ENCODE peak calls at places on chromosomes 1 and 21, in four cellular contexts. T is left ventricle myocardium inferior; B is K562; E is CD4-positive, alpha-beta T cell. D is an unnamed sample.
A peak's percentile ranks its signal among the peaks of the same experiment; 100 is the strongest.

GRCh38 chr1:228035844-228036243 is 29.0 kb downstream of the WNT3A start:
- DNase-seq in T (no peak), E (no peak), B (no peak), D (no peak)

GRCh38 chr1:23561076-23561812 is 1.9 kb upstream of the ID3 start:
- DNase-seq in E (no peak), B (no peak), T (no peak), D (no peak)

GRCh38 chr1:26388791-26389445 is 16.4 kb upstream of the ZNF683 start:
- DNase-seq in E (no peak), B (no peak), T (no peak), D (no peak)

GRCh38 chr1:208929575-208929974 is 653.9 kb upstream of the CAMK1G start:
- DNase-seq in E (no peak), T (no peak), B (no peak), D (no peak)

GRCh38 chr1:70386121-70386520 is 24.9 kb upstream of the CTH start:
- DNase-seq in E (no peak), T (no peak), B (no peak), D (no peak)

GRCh38 chr1:182568647-182569284 is 20.3 kb downstream of the RNASEL start:
- DNase-seq in T (no peak), B (no peak), E (no peak), D (peak; percentile 74)

GRCh38 chr1:192539450-192540132 is 36.0 kb upstream of the RGS1 start:
- DNase-seq in B (no peak), T (no peak), E (no peak), D (peak; percentile 39)

GRCh38 chr1:51270751-51271150 is 34.7 kb downstream of the RNF11 start:
- DNase-seq in T (no peak), B (no peak), E (no peak), D (no peak)

GRCh38 chr1:235293322-235293942 is 34.5 kb downstream of the ARID4B start:
- DNase-seq in T (no peak), E (no peak), B (no peak), D (no peak)

GRCh38 chr21:46393941-46394818 is 64.5 kb upstream of the DIP2A start:
- DNase-seq in E (no peak), B (no peak), T (no peak), D (no peak)

GRCh38 chr21:46393451-46393940 is 65.2 kb upstream of the DIP2A start:
- DNase-seq in B (peak; percentile 74), E (no peak), T (no peak), D (no peak)

GRCh38 chr21:46391773-46392172 is 66.9 kb upstream of the DIP2A start:
- DNase-seq in B (no peak), T (no peak), E (no peak), D (no peak)

GRCh38 chr21:46394819-46395152 is 63.9 kb upstream of the DIP2A start:
- DNase-seq in B (no peak), T (no peak), E (no peak), D (no peak)

GRCh38 chr21:46392921-46393320 is 65.8 kb upstream of the DIP2A start:
- DNase-seq in E (no peak), B (no peak), T (peak; percentile 46), D (no peak)
- H3K27ac ChIP-seq in E (no peak overlapping the region), B (no peak overlapping the region), T (peak overlapping the region; percentile 19), D (no peak overlapping the region)

GRCh38 chr1:21451981-21452411 is 12.1 kb downstream of the NBPF3 start:
- DNase-seq in T (no peak), E (no peak), B (no peak), D (peak; percentile 30)
- H3K27ac ChIP-seq in T (no peak overlapping the region), E (no peak overlapping the region), B (no peak overlapping the region), D (no peak overlapping the region)

GRCh38 chr1:204083491-204083890 is 10.6 kb downstream of the SOX13 start:
- DNase-seq in T (no peak), B (no peak), E (no peak), D (no peak)

GRCh38 chr1:204081791-204082513 is 9.0 kb downstream of the SOX13 start:
- DNase-seq in T (no peak), E (no peak), B (no peak), D (no peak)

GRCh38 chr1:204079608-204079999 is 6.7 kb downstream of the SOX13 start:
- DNase-seq in E (no peak), B (no peak), T (no peak), D (no peak)

GRCh38 chr1:204080163-204080903 is 7.4 kb downstream of the SOX13 start:
- DNase-seq in E (no peak), B (peak; percentile 68), T (peak; percentile 74), D (no peak)

DNA sequence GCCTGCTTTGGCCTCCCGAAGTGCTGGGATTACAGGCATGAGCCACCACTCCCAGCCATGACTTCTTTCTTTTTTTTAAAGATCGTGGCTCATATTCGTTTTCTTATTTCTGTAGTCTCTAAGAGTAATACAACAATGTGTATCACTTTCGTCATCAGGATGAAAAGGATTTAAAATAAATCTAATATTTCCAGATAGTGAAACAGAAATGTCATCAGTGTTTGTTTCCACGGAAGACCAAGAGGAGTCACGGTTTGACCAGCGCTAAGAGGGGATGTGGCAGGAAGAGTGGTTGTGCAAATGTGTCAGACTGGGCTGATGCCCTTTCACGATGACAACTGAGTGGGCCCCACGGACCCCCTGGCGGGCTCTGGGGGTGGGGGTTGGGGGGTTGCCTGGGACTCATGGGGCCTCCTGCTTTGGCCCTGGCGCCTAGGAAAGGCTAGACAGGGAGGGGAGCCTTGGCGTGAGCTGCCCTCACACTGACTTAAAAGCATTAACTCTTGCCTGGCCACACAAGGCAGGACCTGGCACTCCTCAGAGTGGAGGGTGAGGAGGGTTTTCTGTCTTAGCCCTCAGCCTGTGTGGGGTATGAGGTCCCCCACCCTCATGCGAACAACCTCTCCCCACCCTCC is 8.4 kb downstream of the SOX13 start:
- DNase-seq in E (no peak), T (no peak), B (no peak), D (no peak)
- H3K27ac ChIP-seq in E (no peak overlapping the region), T (peak overlapping the region; percentile 67), B (no peak overlapping the region), D (no peak overlapping the region)

GRCh38 chr1:204335533-204335932 is 24.2 kb downstream of the PLEKHA6 start:
- DNase-seq in T (no peak), E (no peak), B (no peak), D (no peak)
- H3K27ac ChIP-seq in T (no peak overlapping the region), E (no peak overlapping the region), B (no peak overlapping the region), D (no peak overlapping the region)

GRCh38 chr21:39094087-39094785 is 89.0 kb downstream of the PSMG1 start:
- DNase-seq in B (no peak), T (no peak), E (no peak), D (no peak)
- H3K27ac ChIP-seq in B (no peak overlapping the region), T (peak overlapping the region; percentile 66), E (no peak overlapping the region), D (no peak overlapping the region)